ENCODE peak calls at places on chromosomes 16 and 17, in eight cellular contexts. V is CD4-positive, alpha-beta T cell; Q is cardiac fibroblast; N is GM13977; U is fibroblast of the aortic adventitia; J is WTC11; H is stomach; O is BJ. L is an unnamed sample.

GRCh38 chr16:50878966-50879615 is 137.2 kb downstream of the CYLD start:
- DNase-seq in O (no peak), V (no peak), H (no peak), N (no peak), Q (no peak), J (peak), U (no peak), L (no peak)

GRCh38 chr17:28346746-28347246 is 10.5 kb downstream of the POLDIP2 start:
- DNase-seq in J (no peak), U (no peak), O (no peak), V (no peak), N (no peak), H (peak), Q (no peak), L (no peak)

GRCh38 chr17:31321971-31322370 is 549 bp upstream of the EVI2A start:
- DNase-seq in N (no peak), U (no peak), Q (no peak), V (no peak), J (no peak), H (no peak), O (no peak), L (no peak)

GRCh38 chr17:44623070-44623725 is 33.1 kb upstream of the MEIOC start:
- DNase-seq in U (no peak), O (no peak), J (no peak), N (no peak), Q (no peak), V (no peak), H (no peak), L (peak)

GRCh38 chr17:46001390-46002310 is 2.6 kb downstream of the STH start:
- DNase-seq in Q (no peak), H (no peak), N (no peak), V (no peak), J (no peak), U (no peak), O (no peak), L (no peak)

GRCh38 chr17:46984341-46984740 is 5.3 kb upstream of the RPRML start:
- DNase-seq in Q (no peak), V (no peak), O (no peak), H (no peak), J (no peak), U (no peak), N (no peak), L (no peak)

GRCh38 chr16:85651822-85652430 is 36.8 kb downstream of the GINS2 start:
- DNase-seq in H (no peak), U (peak), Q (no peak), J (no peak), N (no peak), O (no peak), V (no peak), L (no peak)

GRCh38 chr16:89491238-89491869 is 993 bp upstream of the ANKRD11 start:
- DNase-seq in Q (peak), N (no peak), J (no peak), U (peak), O (no peak), V (no peak), H (no peak), L (no peak)

GRCh38 chr17:75812096-75813001 is 27.7 kb downstream of the UNK start:
- DNase-seq in J (no peak), O (no peak), H (no peak), N (no peak), V (no peak), Q (no peak), U (no peak), L (no peak)

GRCh38 chr16:14501331-14502255 is 128.5 kb downstream of the PARN start:
- DNase-seq in J (peak), U (peak), V (no peak), N (no peak), H (peak), Q (peak), O (peak), L (peak)

GRCh38 chr17:3976675-3977171 is 12.5 kb upstream of the ATP2A3 start:
- DNase-seq in U (no peak), O (no peak), J (no peak), V (no peak), Q (no peak), H (peak), N (no peak), L (no peak)

GRCh38 chr16:2839650-2840450 is 9.7 kb downstream of the ZG16B start:
- DNase-seq in V (no peak), U (no peak), N (no peak), H (no peak), Q (no peak), J (no peak), O (no peak), L (no peak)

GRCh38 chr17:39199986-39200879 is at the start of gene RPL19:
- DNase-seq in H (peak), O (peak), Q (peak), V (peak), U (peak), J (peak), N (peak), L (peak)

GRCh38 chr17:14297161-14297851 is 3.6 kb upstream of the HS3ST3B1 start:
- DNase-seq in Q (peak), O (no peak), U (peak), V (no peak), H (peak), N (no peak), J (peak), L (no peak)

GRCh38 chr16:73459586-73459985 is 411.7 kb upstream of the ZFHX3 start:
- DNase-seq in U (no peak), Q (no peak), N (no peak), O (no peak), J (no peak), V (no peak), H (no peak), L (no peak)

GRCh38 chr16:85919271-85920267 is 20.6 kb downstream of the IRF8 start:
- DNase-seq in H (no peak), J (no peak), N (no peak), U (no peak), V (no peak), O (no peak), Q (no peak), L (no peak)

GRCh38 chr17:28792877-28793666 is 49.3 kb downstream of the TRAF4 start:
- DNase-seq in O (no peak), N (no peak), U (peak), H (no peak), J (no peak), Q (peak), V (no peak), L (no peak)

GRCh38 chr17:77494664-77495435 is 354.1 kb downstream of the SEC14L1 start:
- DNase-seq in U (peak), N (peak), H (peak), J (peak), O (no peak), V (peak), Q (peak), L (peak)

GRCh38 chr17:79294459-79295071 is 219.9 kb downstream of the ENGASE start:
- DNase-seq in O (no peak), H (peak), U (peak), J (peak), N (no peak), Q (peak), V (peak), L (no peak)

GRCh38 chr16:27840311-27841060 is 223.0 kb downstream of the GSG1L start:
- DNase-seq in O (no peak), V (no peak), H (no peak), N (no peak), Q (no peak), J (no peak), U (no peak), L (no peak)

GRCh38 chr16:49492090-49492801 is 118.6 kb downstream of the C16orf78 start:
- DNase-seq in U (peak), H (peak), Q (peak), O (no peak), V (peak), N (peak), J (peak), L (no peak)

GRCh38 chr17:76948301-76948700 is 80.1 kb downstream of the MGAT5B start:
- DNase-seq in N (no peak), O (no peak), V (no peak), U (no peak), Q (no peak), J (no peak), H (no peak), L (no peak)

GRCh38 chr17:82922646-82923045 is 82.8 kb upstream of the ZNF750 start:
- DNase-seq in H (no peak), N (no peak), U (no peak), V (no peak), O (no peak), J (no peak), Q (no peak), L (no peak)

GRCh38 chr17:36512641-36513040 is 22.0 kb downstream of the MYO19 start:
- DNase-seq in J (no peak), Q (no peak), H (no peak), V (no peak), N (no peak), U (no peak), O (no peak), L (no peak)

GRCh38 chr17:67711916-67712315 is 5.8 kb upstream of the NOL11 start:
- DNase-seq in H (no peak), O (no peak), Q (no peak), J (no peak), V (no peak), N (no peak), U (no peak), L (no peak)

GRCh38 chr17:67569873-67570272 is 147.9 kb upstream of the NOL11 start:
- DNase-seq in O (no peak), J (no peak), V (no peak), Q (peak), H (no peak), U (no peak), N (no peak), L (no peak)

GRCh38 chr17:62790554-62790953 is 17.6 kb downstream of the MARCHF10 start:
- DNase-seq in N (no peak), U (peak), O (peak), H (no peak), V (no peak), Q (peak), J (no peak), L (peak)

GRCh38 chr17:63041722-63042121 is 75.7 kb downstream of the TANC2 start:
- DNase-seq in O (no peak), Q (no peak), U (no peak), J (no peak), H (no peak), N (no peak), V (no peak), L (no peak)

GRCh38 chr17:81487487-81488275 is 24.9 kb downstream of the ACTG1 start:
- DNase-seq in Q (peak), J (peak), O (no peak), V (peak), H (peak), N (peak), U (peak), L (no peak)

GRCh38 chr17:75723201-75723930 is 2.1 kb downstream of the ITGB4 start:
- DNase-seq in J (no peak), V (no peak), H (peak), N (no peak), U (no peak), Q (no peak), O (no peak), L (no peak)

DNA sequence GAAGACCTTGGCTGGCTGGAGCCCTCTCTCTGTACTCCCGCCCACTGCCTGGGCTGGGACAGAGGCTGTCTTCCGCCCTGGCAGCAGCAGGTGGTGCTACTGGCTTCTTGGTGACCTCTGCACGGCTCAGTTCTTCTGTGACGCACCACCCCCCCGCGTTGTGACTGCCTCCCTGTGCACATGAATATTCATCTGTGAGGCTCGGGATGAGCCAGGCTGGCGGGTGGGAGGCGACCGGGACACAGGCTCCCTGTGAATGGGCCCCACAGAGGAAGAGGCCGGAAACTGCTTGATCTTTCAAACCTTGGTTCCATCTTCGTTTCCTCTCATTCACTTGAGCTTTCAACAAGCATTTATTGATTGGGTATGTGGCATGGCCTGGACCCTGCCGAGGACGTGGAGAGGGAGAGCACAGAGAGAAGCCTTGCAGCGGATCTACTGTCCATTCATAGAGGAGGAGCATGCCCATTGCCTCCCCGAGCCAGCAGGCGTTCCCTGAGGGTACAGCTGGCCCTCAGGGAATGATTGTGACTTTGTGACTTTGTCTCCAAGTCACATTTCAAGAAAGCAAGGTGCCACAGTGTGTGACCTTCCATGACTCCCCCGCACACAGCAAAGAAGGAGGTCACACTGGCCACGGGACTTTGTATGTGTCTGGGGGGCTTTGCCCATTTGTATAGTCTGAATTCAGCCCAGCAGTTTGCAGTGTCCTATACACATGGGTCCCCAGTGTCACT is 45.0 kb downstream of the B9D1 start:
- DNase-seq in Q (peak), H (peak), N (no peak), V (no peak), O (no peak), J (peak), U (peak), L (no peak)
- TF ChIP-seq CTCF in Q (peak), H (no peak), N (peak), V (no peak), O (peak), J (no peak), U (no peak), L (peak)

GRCh38 chr16:68446941-68447675 is 1.2 kb downstream of the SMPD3 start:
- DNase-seq in J (peak), V (no peak), H (no peak), N (no peak), U (no peak), O (no peak), Q (no peak), L (no peak)

GRCh38 chr16:68450741-68451140 is 2.4 kb upstream of the SMPD3 start:
- DNase-seq in O (peak), N (no peak), J (no peak), U (no peak), Q (no peak), V (no peak), H (no peak), L (peak)

GRCh38 chr16:68445458-68445857 is 2.9 kb downstream of the SMPD3 start:
- DNase-seq in H (peak), N (peak), Q (peak), V (no peak), U (no peak), O (no peak), J (peak), L (peak)

GRCh38 chr16:68447721-68448359 is 468 bp downstream of the SMPD3 start:
- DNase-seq in N (peak), J (no peak), U (no peak), Q (no peak), H (no peak), V (no peak), O (no peak), L (no peak)

DNA sequence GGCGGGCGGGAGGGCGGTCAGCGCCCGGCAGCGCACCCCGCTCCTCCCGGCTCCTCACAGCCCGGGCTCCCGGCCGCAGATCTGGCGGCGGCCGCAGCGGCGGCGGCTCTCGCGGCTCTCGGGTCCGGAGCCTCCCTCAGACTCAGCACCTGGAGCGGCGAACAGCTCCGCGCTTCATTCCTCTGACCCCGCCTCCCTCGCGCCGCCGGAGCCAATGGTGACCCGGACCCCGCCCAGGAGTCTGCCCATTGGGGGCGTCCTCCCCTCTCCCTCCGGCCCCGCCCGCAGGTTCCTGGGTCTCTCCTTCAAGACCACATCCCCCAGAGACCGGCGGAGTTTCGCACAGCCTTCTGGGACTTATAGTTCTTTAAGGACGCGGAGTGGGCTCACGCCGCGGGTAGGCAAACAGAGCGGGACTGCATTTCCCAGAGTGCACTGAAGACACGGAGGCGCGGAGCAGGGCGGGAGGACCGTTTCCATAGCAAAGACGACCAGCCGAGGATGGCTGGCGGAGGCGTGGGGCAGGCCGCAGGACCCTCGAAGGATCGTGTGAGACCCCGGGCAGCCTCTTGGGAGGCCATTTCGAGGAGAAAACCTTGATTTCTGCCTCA is at the start of gene SMPD3:
- DNase-seq in J (peak), O (peak), V (peak), N (peak), H (peak), Q (peak), U (peak), L (peak)
- TF ChIP-seq CTCF in J (no peak), O (no peak), V (no peak), N (no peak), H (no peak), Q (no peak), U (no peak), L (peak)

GRCh38 chr17:48023408-48024148 is 14.0 kb downstream of the COPZ2 start:
- DNase-seq in Q (peak), U (peak), V (no peak), N (no peak), J (peak), O (no peak), H (peak), L (peak)
- TF ChIP-seq CTCF in Q (peak), U (peak), V (peak), N (no peak), J (no peak), O (peak), H (no peak), L (peak)

DNA sequence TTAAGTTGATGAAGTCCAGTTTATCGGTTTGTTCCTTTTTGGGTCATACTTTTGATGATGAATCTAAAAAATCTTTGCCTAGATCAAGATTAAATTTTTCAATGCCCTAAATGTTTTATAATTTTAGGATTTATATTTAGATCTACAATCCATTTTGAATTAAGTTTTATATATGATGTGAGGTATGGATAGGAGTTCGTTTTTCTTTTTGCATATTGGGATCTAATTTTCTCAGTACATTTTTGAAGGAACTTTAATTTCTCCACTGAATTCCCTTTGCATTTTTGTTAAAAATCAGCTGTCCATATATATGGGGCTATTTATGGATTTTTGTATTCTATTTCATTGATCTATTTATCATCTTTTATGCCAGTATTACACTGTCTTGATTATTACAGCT is 125.5 kb upstream of the HS3ST2 start:
- DNase-seq in O (no peak), Q (no peak), V (no peak), H (no peak), U (no peak), N (no peak), J (no peak), L (no peak)
- TF ChIP-seq CTCF in O (no peak), Q (no peak), V (no peak), H (no peak), U (no peak), N (no peak), J (no peak), L (no peak)

DNA sequence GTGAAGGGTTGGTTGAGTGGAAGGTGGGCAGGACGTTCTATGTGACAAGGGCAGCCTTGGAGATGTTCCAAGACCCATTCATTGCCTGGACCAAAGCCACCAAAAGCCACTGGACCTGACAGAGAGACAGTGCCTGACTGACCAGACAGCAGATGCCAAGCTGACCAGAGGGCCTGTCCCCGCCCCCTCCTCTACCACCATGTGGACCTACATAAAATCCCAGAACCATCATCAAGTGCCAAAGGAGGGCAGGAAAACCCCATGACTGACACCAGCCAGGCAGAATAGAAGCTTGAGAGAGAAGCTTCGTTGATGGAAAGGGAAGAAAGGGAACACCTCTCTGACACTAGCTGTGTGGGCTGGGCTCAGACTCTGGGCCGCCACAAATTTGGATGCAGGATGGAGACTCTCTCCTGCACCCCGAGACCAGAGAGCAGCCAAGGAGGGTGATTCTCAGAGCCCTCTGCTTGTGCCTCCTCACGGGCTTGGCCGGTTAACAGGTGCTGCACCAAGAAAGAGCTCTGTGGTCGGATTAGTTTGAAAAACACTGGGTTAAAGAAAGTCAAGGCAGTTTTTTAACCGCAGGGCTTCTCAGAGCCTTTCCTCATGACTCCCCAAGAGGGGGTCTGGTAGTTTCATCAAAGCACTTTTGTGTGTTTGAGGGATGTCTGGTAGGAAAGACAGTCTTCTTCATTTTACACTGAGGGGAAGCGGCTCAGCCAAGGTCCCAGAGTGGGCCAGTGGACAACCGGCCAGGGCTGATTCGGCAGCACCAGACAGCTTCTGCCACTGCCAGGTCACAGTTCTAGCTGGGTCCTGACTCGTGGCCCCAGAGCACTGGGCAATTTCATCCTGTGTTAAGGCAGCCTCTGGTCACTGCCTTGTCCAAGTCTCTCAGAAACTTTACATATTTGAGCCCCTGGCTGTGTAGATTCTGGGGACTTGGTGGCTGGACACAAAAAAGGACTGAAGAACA is 1.7 kb downstream of the TNFRSF13B start:
- DNase-seq in J (no peak), H (no peak), Q (no peak), V (no peak), N (no peak), O (no peak), U (no peak), L (no peak)
- TF ChIP-seq CTCF in J (no peak), H (no peak), Q (no peak), V (no peak), N (no peak), O (no peak), U (no peak), L (no peak)

L was measured in HFFc6.